ENCODE peak calls at places on chromosomes 12 and 14, in six cellular contexts. I is upper lobe of left lung, O is HTR-8/SVneo, M is lower lobe of right lung, X is Daoy, B is foreskin fibroblast. F is an unnamed sample.

GRCh38 chr12:109273354-109273753 is 35.7 kb downstream of the FOXN4 start:
- DNase-seq in I (peak; percentile 77), O (no peak), M (no peak), X (no peak), B (no peak), F (no peak)

GRCh38 chr12:66144796-66145754 is 14.5 kb upstream of the LLPH start:
- DNase-seq in I (no peak), O (peak; percentile 38), M (no peak), X (peak; percentile 70), B (peak; percentile 81), F (peak; percentile 54)

GRCh38 chr14:70714055-70714550 is 72.4 kb downstream of the TTC9 start:
- DNase-seq in I (no peak), O (peak; percentile 88), M (no peak), X (peak; percentile 76), B (peak; percentile 75), F (peak; percentile 59)

GRCh38 chr12:102478416-102479098 is 1.8 kb downstream of the IGF1 start:
- DNase-seq in I (no peak), O (no peak), M (no peak), X (peak; percentile 30), B (no peak), F (no peak)

GRCh38 chr12:74537126-74537706 is 419 bp upstream of the ATXN7L3B start:
- DNase-seq in I (no peak), O (peak; percentile 47), M (no peak), X (peak; percentile 48), B (peak; percentile 63), F (peak; percentile 65)

GRCh38 chr12:82950362-82950761 is 263.7 kb downstream of the TMTC2 start:
- DNase-seq in I (no peak), O (no peak), M (no peak), X (no peak), B (no peak), F (no peak)

GRCh38 chr12:56645201-56645716 is 525 bp downstream of the ATP5F1B start:
- DNase-seq in I (peak; percentile 82), O (no peak), M (no peak), X (no peak), B (peak; percentile 54), F (no peak)

GRCh38 chr12:93847517-93848452 is 170.6 kb downstream of the CRADD start:
- DNase-seq in I (no peak), O (no peak), M (no peak), X (no peak), B (no peak), F (no peak)

GRCh38 chr14:69663322-69663686 is 51.9 kb downstream of the SUSD6 start:
- DNase-seq in I (no peak), O (no peak), M (no peak), X (no peak), B (no peak), F (no peak)

GRCh38 chr14:43789458-43789857 is 717.6 kb downstream of the FSCB start:
- DNase-seq in I (no peak), O (no peak), M (no peak), X (no peak), B (no peak), F (no peak)